ENCODE peak calls at places on chromosomes 6 and 20, in five cellular contexts. Y is Panc1; M is mucosa of descending colon; C is fibroblast of pulmonary artery; X is CD8-positive, alpha-beta T cell. U is an unnamed sample.

GRCh38 chr6:145815351-145815772 is 767 bp upstream of the FBXO30 start:
- DNase-seq in Y (no peak), M (no peak), C (no peak), X (peak; percentile 10), U (no peak)

GRCh38 chr6:44386929-44387345 is 569 bp upstream of the CDC5L start:
- DNase-seq in Y (no peak), M (no peak), C (peak; percentile 59), X (no peak), U (peak; percentile 76)

GRCh38 chr6:162675503-162675902 is 52.1 kb downstream of the PRKN start:
- DNase-seq in Y (no peak), M (no peak), C (no peak), X (no peak), U (no peak)

GRCh38 chr20:20713244-20713765 is 861 bp upstream of the RALGAPA2 start:
- DNase-seq in Y (no peak), M (no peak), C (no peak), X (no peak), U (peak; percentile 32)

GRCh38 chr20:34072778-34073177 is 39.3 kb downstream of the EIF2S2 start:
- DNase-seq in Y (no peak), M (no peak), C (no peak), X (no peak), U (no peak)

GRCh38 chr6:9623985-9624384 is 790.9 kb downstream of the TFAP2A start:
- DNase-seq in Y (no peak), M (no peak), C (peak; percentile 44), X (no peak), U (no peak)

GRCh38 chr6:82246802-82247633 is 526 bp downstream of the IBTK start:
- DNase-seq in Y (no peak), M (no peak), C (peak; percentile 45), X (no peak), U (peak; percentile 45)

GRCh38 chr20:37290158-37290810 is 829 bp downstream of the MANBAL start:
- DNase-seq in Y (no peak), M (no peak), C (no peak), X (no peak), U (no peak)

GRCh38 chr6:111658445-111659154 is 52.9 kb upstream of the TRAF3IP2 start:
- DNase-seq in Y (no peak), M (no peak), C (peak; percentile 54), X (no peak), U (peak; percentile 45)

GRCh38 chr6:127547215-127547614 is 28.1 kb upstream of the MTCL3 start:
- DNase-seq in Y (no peak), M (no peak), C (peak; percentile 28), X (peak; percentile 7), U (peak; percentile 9)

GRCh38 chr6:39411001-39411400 is 88.5 kb upstream of the KCNK16 start:
- DNase-seq in Y (no peak), M (no peak), C (no peak), X (no peak), U (no peak)

GRCh38 chr6:149903938-149904611 is 6.2 kb upstream of the RAET1E start:
- DNase-seq in Y (no peak), M (no peak), C (no peak), X (no peak), U (no peak)

GRCh38 chr6:124967444-124967843 is 5.2 kb downstream of the RNF217 start:
- DNase-seq in Y (no peak), M (no peak), C (no peak), X (no peak), U (peak; percentile 40)

GRCh38 chr6:24391756-24392405 is 10.9 kb upstream of the MRS2 start:
- DNase-seq in Y (no peak), M (no peak), C (no peak), X (no peak), U (no peak)

GRCh38 chr20:49956689-49957443 is 20.7 kb downstream of the RNF114 start:
- DNase-seq in Y (no peak), M (no peak), C (no peak), X (no peak), U (no peak)

GRCh38 chr6:38688579-38689087 is 14.3 kb downstream of the GLO1 start:
- DNase-seq in Y (no peak), M (peak; percentile 42), C (no peak), X (no peak), U (no peak)

GRCh38 chr6:42742116-42742894 is 3.6 kb downstream of the TBCC start:
- DNase-seq in Y (no peak), M (no peak), C (peak; percentile 57), X (no peak), U (peak; percentile 80)

GRCh38 chr20:45771182-45771759 is 20.4 kb downstream of the WFDC3 start:
- DNase-seq in Y (peak; percentile 82), M (peak; percentile 91), C (peak; percentile 78), X (peak; percentile 81), U (peak; percentile 75)

GRCh38 chr6:168418151-168418551 is 22.8 kb upstream of the SMOC2 start:
- DNase-seq in Y (no peak), M (no peak), C (no peak), X (no peak), U (no peak)

GRCh38 chr20:15380770-15381169 is 1043.4 kb upstream of the FLRT3 start:
- DNase-seq in Y (no peak), M (no peak), C (no peak), X (no peak), U (no peak)

GRCh38 chr6:167699141-167700036 is 127.3 kb upstream of the AFDN start:
- DNase-seq in Y (no peak), M (peak; percentile 72), C (peak; percentile 76), X (peak; percentile 32), U (peak; percentile 50)

GRCh38 chr6:53579338-53579737 is 34.4 kb upstream of the GCLC start:
- DNase-seq in Y (no peak), M (no peak), C (no peak), X (no peak), U (no peak)

GRCh38 chr6:134674562-134674961 is 275.3 kb downstream of the ALDH8A1 start:
- DNase-seq in Y (no peak), M (no peak), C (no peak), X (no peak), U (no peak)

GRCh38 chr6:147257760-147258159 is 53.5 kb downstream of the STXBP5 start:
- DNase-seq in Y (no peak), M (no peak), C (no peak), X (no peak), U (no peak)

GRCh38 chr6:170261643-170262480 is 29.0 kb downstream of the DLL1 start:
- DNase-seq in Y (no peak), M (no peak), C (no peak), X (no peak), U (no peak)

GRCh38 chr6:125174626-125175025 is 21.1 kb downstream of the TPD52L1 start:
- DNase-seq in Y (no peak), M (no peak), C (no peak), X (no peak), U (no peak)

GRCh38 chr20:9409981-9410380 is 104.4 kb upstream of the LAMP5 start:
- DNase-seq in Y (no peak), M (no peak), C (peak; percentile 48), X (no peak), U (peak; percentile 51)

GRCh38 chr20:9409352-9409751 is 105.0 kb upstream of the LAMP5 start:
- DNase-seq in Y (no peak), M (no peak), C (peak; percentile 11), X (no peak), U (peak; percentile 6)

GRCh38 chr20:9411833-9412232 is 102.6 kb upstream of the LAMP5 start:
- DNase-seq in Y (no peak), M (no peak), C (no peak), X (no peak), U (no peak)

GRCh38 chr20:9407805-9408421 is 106.5 kb upstream of the LAMP5 start:
- DNase-seq in Y (peak; percentile 71), M (no peak), C (peak; percentile 83), X (peak; percentile 24), U (peak; percentile 72)

GRCh38 chr20:9408422-9409300 is 105.7 kb upstream of the LAMP5 start:
- DNase-seq in Y (no peak), M (no peak), C (peak; percentile 25), X (no peak), U (peak; percentile 56)
- TF ChIP-seq CTCF in Y (peak; percentile 51), M (no peak), C (no peak), X (peak; percentile 14), U (no peak)

GRCh38 chr6:157222201-157222981 is 100.9 kb downstream of the TMEM242 start:
- DNase-seq in Y (no peak), M (no peak), C (no peak), X (no peak), U (no peak)

GRCh38 chr6:157220485-157220884 is 102.8 kb downstream of the TMEM242 start:
- DNase-seq in Y (no peak), M (no peak), C (no peak), X (no peak), U (no peak)

GRCh38 chr6:157219201-157220200 is 103.8 kb downstream of the TMEM242 start:
- DNase-seq in Y (no peak), M (no peak), C (peak; percentile 43), X (no peak), U (peak; percentile 71)

GRCh38 chr6:157221817-157222175 is 101.5 kb downstream of the TMEM242 start:
- DNase-seq in Y (no peak), M (no peak), C (no peak), X (no peak), U (no peak)

GRCh38 chr6:157221049-157221816 is 102.1 kb downstream of the TMEM242 start:
- DNase-seq in Y (peak; percentile 42), M (peak; percentile 94), C (peak; percentile 71), X (peak; percentile 83), U (peak; percentile 95)
- TF ChIP-seq CTCF in Y (no peak), M (no peak), C (peak; percentile 15), X (no peak), U (no peak)

DNA sequence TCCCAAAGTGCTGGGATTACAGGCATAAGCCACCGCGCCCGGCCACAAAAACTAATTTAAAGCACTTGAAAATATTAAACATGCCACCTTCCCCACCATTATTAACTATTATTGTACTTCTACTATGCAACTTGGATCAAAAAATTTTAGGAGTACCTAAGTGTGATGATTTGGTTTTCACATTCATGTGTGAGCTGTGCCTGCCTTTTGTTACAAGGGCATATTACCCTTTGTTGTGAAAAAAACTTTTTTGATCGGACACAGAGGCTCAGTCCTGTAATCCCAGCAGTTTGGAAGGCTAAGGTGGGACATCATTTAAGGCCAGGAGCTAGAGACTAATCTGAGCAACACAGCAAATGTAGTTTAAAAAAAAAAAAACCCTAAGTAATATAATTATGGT is 17.1 kb downstream of the ROMO1 start:
- DNase-seq in Y (no peak), M (no peak), C (no peak), X (no peak), U (no peak)
- TF ChIP-seq CTCF in Y (no peak), M (no peak), C (no peak), X (no peak), U (no peak)

DNA sequence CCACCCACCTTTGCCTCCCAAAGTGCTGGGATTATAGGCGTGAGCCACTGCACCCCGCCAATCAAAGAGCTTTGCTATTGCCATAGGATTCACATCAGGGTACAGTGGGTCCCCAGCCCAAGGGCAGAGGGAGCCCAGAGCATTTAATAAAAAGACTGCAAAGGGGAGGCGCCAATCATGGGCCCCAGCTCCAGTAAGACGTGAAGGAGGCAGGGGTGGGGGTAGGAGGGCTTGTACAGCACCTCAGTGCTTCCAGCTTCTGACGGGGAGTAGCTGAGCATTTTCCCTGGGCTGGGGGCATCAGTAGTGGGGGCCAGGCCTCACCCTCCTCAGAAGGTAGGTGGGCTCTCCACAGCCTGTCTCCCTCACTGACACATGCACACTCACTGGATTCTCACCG is 1.5 kb downstream of the ADA start:
- DNase-seq in Y (no peak), M (no peak), C (no peak), X (no peak), U (no peak)
- TF ChIP-seq CTCF in Y (no peak), M (no peak), C (no peak), X (no peak), U (no peak)